ENCODE peak calls at places on chromosomes 3 and 15, in seven cellular contexts. W is heart left ventricle, L is GM23248, I is breast epithelium, P is adrenal gland, M is RWPE1, R is caudate nucleus. A is an unnamed sample.

GRCh38 chr3:71433631-71434030 is 149.9 kb downstream of the FOXP1 start:
- DNase-seq in I (no peak), L (no peak), R (no peak), M (no peak), P (no peak), W (no peak), A (no peak)

GRCh38 chr3:50125541-50126286 is 29.4 kb upstream of the SEMA3F start:
- DNase-seq in R (no peak), P (no peak), L (no peak), M (no peak), W (no peak), I (peak), A (no peak)

GRCh38 chr3:137812018-137812417 is 47.9 kb downstream of the SOX14 start:
- DNase-seq in L (no peak), M (no peak), R (no peak), W (no peak), P (no peak), I (no peak), A (no peak)

GRCh38 chr3:99012051-99012450 is 110.6 kb upstream of the DCBLD2 start:
- DNase-seq in W (no peak), P (no peak), I (no peak), R (no peak), M (no peak), L (peak), A (no peak)

GRCh38 chr3:123522666-123523412 is 62.0 kb downstream of the HACD2 start:
- DNase-seq in W (no peak), M (no peak), R (peak), L (no peak), P (no peak), I (no peak), A (no peak)

GRCh38 chr15:80839764-80840130 is 60.6 kb downstream of the CEMIP start:
- DNase-seq in W (no peak), R (no peak), L (no peak), I (no peak), P (no peak), M (no peak), A (no peak)

GRCh38 chr15:60423540-60423939 is 25.8 kb upstream of the ANXA2 start:
- DNase-seq in M (peak), P (no peak), W (no peak), I (no peak), R (no peak), L (peak), A (no peak)

GRCh38 chr15:36877294-36877693 is 223.1 kb downstream of the MEIS2 start:
- DNase-seq in I (no peak), R (no peak), L (no peak), P (no peak), W (no peak), M (no peak), A (no peak)

GRCh38 chr3:99352811-99353210 is 285.6 kb upstream of the COL8A1 start:
- DNase-seq in R (no peak), L (no peak), M (no peak), I (no peak), P (no peak), W (no peak), A (no peak)

GRCh38 chr15:89750560-89751542 is at the start of gene MESP1:
- DNase-seq in L (peak), I (peak), P (peak), W (peak), R (peak), M (peak), A (peak)

GRCh38 chr3:123750659-123751420 is 133.3 kb downstream of the MYLK start:
- DNase-seq in I (no peak), W (no peak), P (peak), L (peak), M (peak), R (no peak), A (no peak)

GRCh38 chr3:156630773-156631093 is 43.7 kb upstream of the TIPARP start:
- DNase-seq in I (no peak), R (no peak), W (no peak), P (no peak), M (no peak), L (peak), A (no peak)

GRCh38 chr3:160616721-160617120 is 51.4 kb upstream of the KPNA4 start:
- DNase-seq in M (peak), W (no peak), I (no peak), P (no peak), R (no peak), L (peak), A (no peak)

GRCh38 chr3:160279657-160280056 is 54.4 kb downstream of the C3orf80 start:
- DNase-seq in M (no peak), L (no peak), I (no peak), R (no peak), P (peak), W (no peak), A (no peak)

GRCh38 chr15:92882697-92883642 is 17.2 kb upstream of the CHD2 start:
- DNase-seq in P (peak), R (no peak), I (no peak), L (peak), W (peak), M (no peak), A (peak)

GRCh38 chr15:29568840-29569532 is 253.3 kb downstream of the TJP1 start:
- DNase-seq in R (no peak), P (no peak), W (no peak), M (peak), I (no peak), L (peak), A (no peak)

GRCh38 chr3:194588236-194588635 is 45.0 kb downstream of the TMEM44 start:
- DNase-seq in M (peak), I (no peak), W (no peak), P (no peak), L (no peak), R (no peak), A (no peak)

GRCh38 chr15:53833134-53833624 is 73.7 kb upstream of the WDR72 start:
- DNase-seq in R (no peak), P (peak), W (peak), I (no peak), L (peak), M (no peak), A (no peak)

GRCh38 chr3:106438916-106439315 is 570.1 kb upstream of the CBLB start:
- DNase-seq in M (no peak), L (no peak), P (no peak), R (no peak), I (no peak), W (no peak), A (no peak)

GRCh38 chr15:62824111-62824737 is 218.3 kb upstream of the TPM1 start:
- DNase-seq in R (no peak), I (no peak), M (peak), L (peak), W (no peak), P (no peak), A (no peak)

GRCh38 chr3:180529778-180530177 is 72.2 kb upstream of the TTC14 start:
- DNase-seq in M (no peak), R (no peak), I (no peak), P (no peak), W (no peak), L (no peak), A (no peak)

DNA sequence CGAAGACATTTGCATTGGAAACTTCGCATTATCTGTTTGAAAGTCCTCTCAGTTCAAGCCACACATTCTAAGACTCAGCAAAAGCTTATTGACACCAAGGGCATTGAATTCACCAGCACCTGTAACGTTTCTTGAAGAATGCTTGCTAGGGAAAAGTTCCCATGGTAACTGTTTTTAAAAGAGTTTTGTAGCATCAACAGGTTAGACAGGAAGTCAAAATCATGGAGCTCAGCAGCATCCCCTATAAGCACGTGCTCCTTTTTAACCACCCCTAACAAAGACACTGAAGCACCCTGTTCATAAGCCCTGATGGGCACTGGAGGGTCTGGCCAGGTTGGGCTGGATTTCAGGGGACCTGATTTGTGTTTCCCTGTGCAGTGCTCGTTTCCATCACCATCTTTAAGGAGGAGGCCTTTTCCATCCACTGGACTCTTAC is 229.7 kb upstream of the BHLHE40 start:
- DNase-seq in W (no peak), L (no peak), I (no peak), P (no peak), R (no peak), M (no peak), A (no peak)
- H3K27ac ChIP-seq in W (peak), L (no peak), I (peak), P (peak), R (peak), M (no peak), A (no peak)

GRCh38 chr15:45387379-45388007 is 9.1 kb upstream of the GATM start:
- DNase-seq in L (no peak), W (no peak), P (no peak), I (no peak), M (peak), R (no peak), A (no peak)
- H3K27ac ChIP-seq in L (no peak), W (peak), P (no peak), I (no peak), M (no peak), R (no peak), A (no peak)

GRCh38 chr3:11379824-11380281 is 107.7 kb downstream of the ATG7 start:
- DNase-seq in P (no peak), R (no peak), L (no peak), I (no peak), W (no peak), M (no peak), A (peak)

GRCh38 chr3:11377726-11378125 is 105.5 kb downstream of the ATG7 start:
- DNase-seq in P (no peak), R (no peak), W (no peak), L (no peak), M (peak), I (no peak), A (no peak)

GRCh38 chr3:11380314-11380713 is 108.1 kb downstream of the ATG7 start:
- DNase-seq in W (no peak), L (no peak), M (no peak), P (no peak), I (no peak), R (no peak), A (no peak)

GRCh38 chr3:11381563-11381962 is 109.4 kb downstream of the ATG7 start:
- DNase-seq in M (no peak), L (no peak), R (no peak), P (no peak), I (no peak), W (no peak), A (no peak)

GRCh38 chr3:11379238-11379823 is 107.1 kb downstream of the ATG7 start:
- DNase-seq in R (no peak), I (no peak), P (no peak), M (peak), L (peak), W (no peak), A (no peak)
- H3K27ac ChIP-seq in R (peak), I (no peak), P (no peak), M (no peak), L (no peak), W (no peak), A (peak)

GRCh38 chr15:68335251-68335650 is 57.7 kb downstream of the FEM1B start:
- DNase-seq in L (peak), P (peak), R (no peak), M (peak), I (peak), W (no peak), A (peak)
- H3K27ac ChIP-seq in L (peak), P (peak), R (peak), M (peak), I (peak), W (peak), A (no peak)

GRCh38 chr3:143972495-143973351 is 1.1 kb downstream of the DIPK2A start:
- DNase-seq in M (peak), L (peak), P (peak), W (peak), R (peak), I (peak), A (peak)
- H3K27ac ChIP-seq in M (peak), L (peak), P (peak), W (peak), R (peak), I (peak), A (peak)

GRCh38 chr15:82710208-82710555 is 507 bp upstream of the AP3B2 start:
- DNase-seq in W (no peak), P (no peak), L (no peak), I (no peak), M (no peak), R (no peak), A (no peak)
- H3K27ac ChIP-seq in W (no peak), P (no peak), L (no peak), I (peak), M (peak), R (no peak), A (no peak)

GRCh38 chr3:147412491-147412916 is 3.3 kb downstream of the ZIC1 start:
- DNase-seq in L (no peak), W (no peak), P (peak), I (no peak), M (no peak), R (no peak), A (no peak)
- H3K27ac ChIP-seq in L (no peak), W (no peak), P (no peak), I (no peak), M (no peak), R (no peak), A (no peak)

GRCh38 chr15:58332676-58333400 is 99.0 kb upstream of the LIPC start:
- DNase-seq in M (no peak), W (no peak), P (no peak), L (peak), R (no peak), I (no peak), A (no peak)
- H3K27ac ChIP-seq in M (peak), W (peak), P (peak), L (peak), R (peak), I (peak), A (peak)

DNA sequence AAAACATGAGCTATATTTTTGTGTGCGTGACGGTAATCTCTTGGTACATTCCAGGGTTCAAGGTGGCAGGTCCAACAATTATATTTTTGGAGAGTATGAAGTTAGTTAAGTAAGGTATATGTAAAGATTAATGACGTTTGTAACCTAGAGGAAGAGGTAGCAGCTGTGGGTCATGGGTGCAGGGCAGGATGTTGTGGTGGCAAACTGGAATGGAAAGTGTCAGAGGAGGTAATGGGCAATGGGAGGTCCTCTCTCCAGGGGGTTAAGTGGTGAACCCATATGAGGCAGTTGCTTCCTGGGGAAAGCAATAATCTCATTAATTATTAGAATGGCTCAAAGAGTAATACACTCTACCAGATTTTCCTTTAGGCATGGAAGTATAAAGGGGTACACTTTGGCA is 1.0 kb upstream of the CD200R1L start:
- DNase-seq in M (no peak), W (no peak), R (no peak), P (no peak), L (no peak), I (no peak), A (no peak)
- H3K27ac ChIP-seq in M (no peak), W (no peak), R (no peak), P (no peak), L (no peak), I (no peak), A (no peak)

A was measured in substantia nigra.